ENCODE peak calls at places on chromosomes 16 and 17, in four cellular contexts. V is SK-N-SH, F is K562, K is GM12878. O is an unnamed sample.

GRCh38 chr17:10754109-10754508 is 24.3 kb upstream of the TMEM220 start:
- DNase-seq in V (peak), K (no peak), F (peak), O (peak)

GRCh38 chr16:1779234-1779701 is 3.1 kb downstream of the SPSB3 start:
- DNase-seq in V (no peak), F (no peak), K (no peak), O (no peak)

GRCh38 chr17:63988741-63989621 is 9.2 kb upstream of the PRR29 start:
- DNase-seq in K (no peak), F (no peak), V (no peak), O (no peak)

GRCh38 chr16:30997887-30998711 is 12.3 kb downstream of the STX1B start:
- DNase-seq in K (no peak), F (no peak), V (no peak), O (peak)

GRCh38 chr16:84749815-84750214 is 50.0 kb downstream of the USP10 start:
- DNase-seq in V (no peak), F (no peak), K (no peak), O (no peak)

GRCh38 chr17:292016-292415 is 60.6 kb downstream of the RPH3AL start:
- DNase-seq in V (no peak), F (no peak), K (no peak), O (no peak)

GRCh38 chr16:82016964-82017363 is 5.7 kb upstream of the SDR42E1 start:
- DNase-seq in V (no peak), F (no peak), K (no peak), O (no peak)

GRCh38 chr16:62720651-62721050 is 684.4 kb upstream of the CDH8 start:
- DNase-seq in K (no peak), F (no peak), V (no peak), O (no peak)

GRCh38 chr16:4172070-4172469 is 55.8 kb upstream of the ADCY9 start:
- DNase-seq in V (no peak), F (no peak), K (no peak), O (no peak)

GRCh38 chr16:8847623-8848022 is 21.2 kb downstream of the CARHSP1 start:
- DNase-seq in V (peak), F (no peak), K (no peak), O (no peak)

GRCh38 chr16:12410842-12411490 is 392.7 kb downstream of the CPPED1 start:
- DNase-seq in F (no peak), K (no peak), V (no peak), O (no peak)

GRCh38 chr16:1491327-1491726 is 1.8 kb upstream of the TELO2 start:
- DNase-seq in F (no peak), K (no peak), V (no peak), O (peak)

GRCh38 chr16:4261557-4262172 is 11.2 kb downstream of the TFAP4 start:
- DNase-seq in F (peak), K (no peak), V (peak), O (peak)

GRCh38 chr17:72362466-72363335 is 241.9 kb downstream of the SOX9 start:
- DNase-seq in F (no peak), K (no peak), V (no peak), O (peak)

GRCh38 chr17:44604149-44605115 is 47.1 kb downstream of the FZD2 start:
- DNase-seq in K (no peak), V (no peak), F (no peak), O (no peak)

GRCh38 chr17:7558544-7559306 is at the start of gene TNFSF13:
- DNase-seq in V (peak), K (no peak), F (no peak), O (no peak)

GRCh38 chr17:72119963-72120877 is 600 bp upstream of the SOX9 start:
- DNase-seq in K (no peak), V (peak), F (no peak), O (peak)

GRCh38 chr16:55944377-55944802 is 69.2 kb upstream of the CES5A start:
- DNase-seq in F (peak), V (peak), K (no peak), O (peak)

GRCh38 chr16:22967696-22968095 is 153.7 kb downstream of the HS3ST2 start:
- DNase-seq in K (no peak), F (no peak), V (peak), O (no peak)

GRCh38 chr16:86697715-86698114 is 119.4 kb downstream of the FOXL1 start:
- DNase-seq in K (no peak), F (no peak), V (no peak), O (no peak)

GRCh38 chr16:73864868-73865267 is 431.7 kb upstream of the PSMD7 start:
- DNase-seq in V (no peak), K (no peak), F (no peak), O (no peak)

GRCh38 chr17:78986048-78986648 is 6.4 kb upstream of the LGALS3BP start:
- DNase-seq in F (peak), K (no peak), V (no peak), O (peak)

GRCh38 chr17:74923538-74924249 is 379 bp upstream of the OTOP2 start:
- DNase-seq in K (no peak), F (peak), V (peak), O (no peak)

GRCh38 chr17:63973930-63974593 is 1.3 kb upstream of the SCN4A start:
- DNase-seq in F (no peak), K (no peak), V (no peak), O (no peak)

GRCh38 chr17:9531080-9531479 is 44.5 kb downstream of the STX8 start:
- DNase-seq in K (no peak), V (no peak), F (no peak), O (no peak)

GRCh38 chr17:9532715-9533114 is 42.9 kb downstream of the STX8 start:
- DNase-seq in K (no peak), F (no peak), V (no peak), O (no peak)

GRCh38 chr17:9529033-9529748 is 46.4 kb downstream of the STX8 start:
- DNase-seq in V (peak), F (peak), K (no peak), O (peak)
- TF ChIP-seq NFIC in V (no peak), F (no peak), K (no peak), O (no peak)

GRCh38 chr16:71339481-71340171 is 18.9 kb upstream of the CALB2 start:
- DNase-seq in K (no peak), F (no peak), V (no peak), O (no peak)
- TF ChIP-seq REST in K (no peak), F (no peak), V (peak), O (no peak)

DNA sequence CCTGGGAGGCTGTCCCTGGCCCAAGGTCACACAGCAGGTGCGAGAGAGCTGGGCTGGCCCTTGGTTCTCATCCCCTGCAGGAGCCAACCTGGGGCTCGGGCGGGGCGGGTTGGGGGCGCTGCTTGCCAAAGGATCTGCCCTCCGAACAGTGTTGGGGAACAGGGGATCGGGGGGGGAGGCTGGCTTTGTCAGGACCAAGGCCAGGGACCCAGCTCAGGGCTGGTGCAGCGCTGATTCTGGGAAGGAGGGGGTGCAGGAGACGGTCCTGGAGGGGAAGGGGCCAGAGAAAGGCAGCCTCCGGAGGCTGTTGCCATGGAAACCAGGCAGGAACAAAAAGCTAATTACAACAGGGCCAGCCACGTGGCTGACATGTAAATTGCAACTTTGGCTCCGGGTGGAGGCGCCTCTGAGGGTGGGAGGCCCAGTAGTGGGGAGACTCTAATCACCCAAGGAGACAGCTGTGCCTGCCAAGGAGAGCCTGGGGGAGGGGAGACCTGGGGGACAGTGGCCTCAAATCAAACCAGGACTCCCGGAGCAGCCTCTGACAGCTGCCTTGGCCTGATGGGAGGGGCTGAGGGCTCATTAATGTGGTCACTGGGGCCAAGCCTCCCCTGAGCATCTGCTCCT is 1.3 kb downstream of the TUBB3 start:
- DNase-seq in F (peak), V (peak), K (no peak), O (peak)
- TF ChIP-seq NFIC in F (no peak), V (no peak), K (no peak), O (no peak)

GRCh38 chr17:19867094-19867653 is 562 bp downstream of the ULK2 start:
- DNase-seq in V (peak), F (no peak), K (no peak), O (peak)

DNA sequence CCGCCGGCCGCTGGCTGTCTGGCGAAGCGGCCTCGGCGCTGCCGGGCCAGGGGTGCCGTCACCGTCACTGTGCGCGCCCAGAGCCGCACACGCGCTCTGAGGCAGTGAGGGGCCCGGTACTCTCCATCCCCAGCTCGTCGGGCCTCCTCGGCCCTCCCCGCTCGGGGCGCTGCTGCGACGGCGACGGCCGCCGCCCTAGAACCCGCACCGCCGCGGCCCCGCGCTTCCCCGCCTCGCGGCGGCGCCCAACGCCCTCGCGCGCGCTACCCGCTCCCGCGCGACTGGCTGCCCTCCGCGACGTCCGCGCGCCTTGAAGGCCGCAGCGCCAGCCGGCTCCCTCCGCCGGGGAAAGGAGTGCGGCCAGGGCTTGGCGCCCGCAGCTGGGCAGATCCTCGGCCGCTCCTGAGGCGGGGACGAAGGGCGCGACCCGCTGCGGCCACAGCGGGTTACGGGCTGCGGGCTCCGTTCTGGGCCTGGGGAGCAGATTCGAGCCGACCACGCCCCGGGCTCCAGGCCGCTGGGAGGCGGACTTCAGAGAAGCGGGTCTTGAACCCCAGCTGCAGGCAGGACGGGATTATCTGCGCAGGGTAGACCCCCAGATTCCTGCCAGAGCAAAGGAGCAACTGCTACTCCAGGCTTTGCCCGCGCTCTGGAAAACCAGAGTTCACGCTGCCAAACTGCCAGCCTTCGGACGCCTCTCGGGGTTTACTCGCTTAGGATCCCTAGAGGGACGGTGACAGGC is at the start of gene ULK2:
- DNase-seq in V (peak), K (no peak), F (no peak), O (no peak)
- TF ChIP-seq REST in V (peak), K (no peak), F (no peak), O (no peak)

DNA sequence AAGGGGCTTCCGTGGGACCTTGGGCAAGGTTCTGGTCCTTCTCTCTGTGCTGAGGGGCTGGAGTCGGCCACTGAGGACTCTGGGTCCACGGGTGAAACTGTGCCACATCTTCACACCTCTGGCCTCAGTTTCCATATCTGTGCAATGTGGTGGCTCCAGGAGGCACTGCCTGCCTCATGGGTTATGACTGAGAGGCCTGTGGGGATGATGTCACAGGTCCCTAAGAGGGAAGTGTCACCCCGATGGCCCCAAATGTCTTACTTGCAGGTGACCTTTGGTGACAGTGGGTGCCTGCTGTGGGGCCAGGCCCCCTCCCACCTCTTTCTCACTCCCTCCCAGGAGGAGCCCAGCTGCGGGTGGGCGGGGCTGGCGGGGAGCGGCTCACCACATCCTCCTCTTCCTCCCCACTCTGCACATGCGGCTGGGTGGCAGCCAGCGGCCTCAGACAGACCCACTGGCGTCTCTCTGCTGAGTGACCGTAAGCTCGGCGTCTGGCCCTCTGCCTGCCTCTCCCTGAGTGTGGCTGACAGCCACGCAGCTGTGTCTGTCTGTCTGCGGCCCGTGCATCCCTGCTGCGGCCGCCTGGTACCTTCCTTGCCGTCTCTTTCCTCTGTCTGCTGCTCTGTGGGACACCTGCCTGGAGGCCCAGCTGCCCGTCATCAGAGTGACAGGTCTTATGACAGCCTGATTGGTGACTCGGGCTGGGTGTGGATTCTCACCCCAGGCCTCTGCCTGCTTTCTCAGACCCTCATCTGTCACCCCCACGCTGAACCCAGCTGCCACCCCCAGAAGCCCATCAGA is at the start of gene IL21R:
- DNase-seq in V (peak), F (no peak), K (peak), O (no peak)
- TF ChIP-seq NFIC in V (no peak), F (no peak), K (no peak), O (no peak)

GRCh38 chr17:28318759-28319660 is at the start of gene TMEM97:
- DNase-seq in V (peak), F (peak), K (peak), O (peak)
- TF ChIP-seq REST in V (no peak), F (peak), K (no peak), O (no peak)

GRCh38 chr17:57879437-57880085 is 29.7 kb upstream of the MRPS23 start:
- DNase-seq in F (no peak), K (no peak), V (no peak), O (peak)
- TF ChIP-seq NFIC in F (no peak), K (no peak), V (no peak), O (peak)

GRCh38 chr17:76671912-76672262 is 28.3 kb upstream of the ST6GALNAC1 start:
- DNase-seq in F (no peak), K (no peak), V (no peak), O (no peak)
- TF ChIP-seq REST in F (no peak), K (no peak), V (no peak), O (no peak)

DNA sequence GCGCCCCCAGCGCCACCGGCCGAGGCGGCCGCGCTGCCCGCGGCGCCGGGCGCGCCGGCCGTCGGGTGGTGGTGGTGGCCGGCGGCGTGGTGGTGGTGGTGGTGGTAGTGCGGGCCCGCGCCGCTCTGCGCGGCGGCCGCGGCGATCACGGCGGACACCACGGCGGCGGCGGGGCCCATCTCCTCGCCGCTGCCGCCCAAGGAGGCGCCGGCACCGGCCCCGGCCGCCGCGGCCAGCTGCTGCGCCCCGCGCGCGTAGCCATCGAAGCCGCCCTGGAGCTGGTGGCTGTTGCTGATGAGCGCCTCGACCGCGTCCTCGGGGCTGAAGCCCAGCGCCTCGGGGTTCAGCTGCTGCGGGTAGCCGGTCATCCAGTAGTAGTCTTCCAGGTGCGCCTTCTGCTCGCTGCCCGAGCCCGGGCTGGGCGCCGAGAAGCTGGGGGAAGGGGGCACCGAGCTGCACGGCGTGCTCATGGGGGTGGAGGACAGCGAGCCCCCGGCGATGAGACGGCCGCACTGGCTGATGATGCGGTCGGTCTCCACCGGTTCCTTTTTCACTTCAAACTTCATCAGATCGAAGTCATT is 1.2 kb downstream of the MAF start:
- DNase-seq in F (no peak), V (peak), K (no peak), O (no peak)
- TF ChIP-seq NFIC in F (no peak), V (no peak), K (no peak), O (no peak)

O was measured in HepG2.